ENCODE peak calls at places on chromosome X, in four cellular contexts. A is GM23248, P is PC-3, I is neural progenitor cell. O is an unnamed sample.

GRCh38 chrX:50098241-50098640 is 102.6 kb downstream of the AKAP4 start:
- DNase-seq in A (no peak), P (no peak), I (no peak), O (no peak)

GRCh38 chrX:96621811-96622210 is 62.8 kb upstream of the DIAPH2 start:
- DNase-seq in A (no peak), P (no peak), I (no peak), O (no peak)

GRCh38 chrX:44568196-44568595 is 25.5 kb upstream of the FUNDC1 start:
- DNase-seq in A (peak), P (no peak), I (no peak), O (no peak)

GRCh38 chrX:85897376-85898110 is 149.8 kb downstream of the CHM start:
- DNase-seq in A (peak), P (no peak), I (no peak), O (no peak)

GRCh38 chrX:74537011-74537390 is 77.4 kb downstream of the RLIM start:
- DNase-seq in A (peak), P (no peak), I (no peak), O (peak)

GRCh38 chrX:28946846-28947245 is 359.6 kb downstream of the IL1RAPL1 start:
- DNase-seq in A (no peak), P (no peak), I (no peak), O (no peak)

GRCh38 chrX:110992611-110993010 is 103.4 kb upstream of the PAK3 start:
- DNase-seq in A (peak), P (peak), I (peak), O (peak)

GRCh38 chrX:129629837-129630236 is 24.9 kb downstream of the APLN start:
- DNase-seq in A (no peak), P (no peak), I (no peak), O (no peak)

GRCh38 chrX:386239-386767 is 404 bp downstream of the PPP2R3B start:
- DNase-seq in A (peak), P (no peak), I (peak), O (peak)

GRCh38 chrX:39816871-39817731 is 280.7 kb downstream of the BCOR start:
- DNase-seq in A (peak), P (no peak), I (peak), O (peak)

GRCh38 chrX:104315555-104315954 is 60.8 kb upstream of the ESX1 start:
- DNase-seq in A (peak), P (peak), I (no peak), O (no peak)

GRCh38 chrX:29237972-29238371 is 650.7 kb downstream of the IL1RAPL1 start:
- DNase-seq in A (no peak), P (no peak), I (no peak), O (no peak)

GRCh38 chrX:150034788-150035187 is 96.5 kb upstream of the EOLA2 start:
- DNase-seq in A (no peak), P (no peak), I (no peak), O (no peak)

GRCh38 chrX:47645530-47645929 is 4.8 kb downstream of the ELK1 start:
- DNase-seq in A (no peak), P (no peak), I (no peak), O (no peak)

GRCh38 chrX:68999351-68999750 is 165.9 kb downstream of the PJA1 start:
- DNase-seq in A (peak), P (peak), I (no peak), O (no peak)

GRCh38 chrX:130909469-130910136 is 6.6 kb upstream of the ENOX2 start:
- DNase-seq in A (peak), P (no peak), I (no peak), O (no peak)

GRCh38 chrX:114152130-114152529 is 431.8 kb upstream of the HTR2C start:
- DNase-seq in A (peak), P (peak), I (no peak), O (no peak)

GRCh38 chrX:27555514-27555913 is 34.6 kb upstream of the DCAF8L2 start:
- DNase-seq in A (peak), P (peak), I (peak), O (peak)

GRCh38 chrX:34877451-34877850 is 65.1 kb upstream of the FAM47B start:
- DNase-seq in A (peak), P (no peak), I (no peak), O (no peak)

GRCh38 chrX:13219990-13220764 is 99.7 kb downstream of the ATXN3L start:
- DNase-seq in A (no peak), P (no peak), I (no peak), O (no peak)

GRCh38 chrX:18543738-18544137 is 118.3 kb downstream of the CDKL5 start:
- DNase-seq in A (no peak), P (no peak), I (no peak), O (no peak)

GRCh38 chrX:16023790-16024734 is 99.3 kb upstream of the GRPR start:
- DNase-seq in A (peak), P (peak), I (peak), O (no peak)

GRCh38 chrX:149631293-149632165 is at the start of gene TMEM185A:
- DNase-seq in A (peak), P (peak), I (peak), O (peak)

GRCh38 chrX:77788050-77788449 is 2.0 kb upstream of the ATRX start:
- DNase-seq in A (no peak), P (no peak), I (no peak), O (peak)

GRCh38 chrX:6021316-6022091 is 207.2 kb downstream of the NLGN4X start:
- DNase-seq in A (peak), P (peak), I (peak), O (peak)

DNA sequence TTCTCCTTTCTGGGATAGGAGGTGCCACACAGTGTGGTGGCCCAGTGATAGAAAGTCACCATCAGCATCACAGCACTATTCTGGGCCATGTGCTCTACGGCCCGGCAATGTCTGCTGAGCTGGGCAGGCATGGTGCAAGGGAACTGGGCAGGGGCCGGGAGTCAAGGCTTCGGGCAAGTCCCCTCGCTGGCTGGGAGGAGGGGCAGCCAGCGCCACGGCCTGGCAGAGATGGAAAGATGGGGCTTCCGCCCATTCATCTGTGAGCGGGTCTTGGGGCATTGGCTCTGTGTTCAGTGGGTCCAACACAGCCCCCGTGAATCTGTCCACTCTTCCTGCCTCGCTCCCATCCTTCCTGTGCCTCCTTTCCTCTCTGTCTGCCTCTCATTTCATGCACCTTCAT is 7.1 kb upstream of the ATP2B3 start:
- DNase-seq in A (no peak), P (no peak), I (no peak), O (no peak)
- TF ChIP-seq EZH2 in A (no peak), P (no peak), I (no peak), O (no peak)

GRCh38 chrX:12138366-12139313 is at the start of gene FRMPD4:
- DNase-seq in A (no peak), P (peak), I (peak), O (peak)
- TF ChIP-seq EZH2 in A (no peak), P (no peak), I (peak), O (no peak)

GRCh38 chrX:25004485-25005032 is 11.2 kb downstream of the ARX start:
- DNase-seq in A (no peak), P (no peak), I (peak), O (no peak)
- TF ChIP-seq EZH2 in A (no peak), P (peak), I (peak), O (no peak)

GRCh38 chrX:137428251-137428661 is 137.7 kb upstream of the ZIC3 start:
- DNase-seq in A (peak), P (no peak), I (peak), O (peak)

GRCh38 chrX:137430301-137430700 is 135.6 kb upstream of the ZIC3 start:
- DNase-seq in A (no peak), P (no peak), I (no peak), O (peak)

GRCh38 chrX:137427813-137428212 is 138.1 kb upstream of the ZIC3 start:
- DNase-seq in A (peak), P (no peak), I (peak), O (peak)

GRCh38 chrX:137427061-137427778 is 138.7 kb upstream of the ZIC3 start:
- DNase-seq in A (no peak), P (no peak), I (peak), O (peak)

GRCh38 chrX:137428777-137429564 is 137.0 kb upstream of the ZIC3 start:
- DNase-seq in A (no peak), P (no peak), I (peak), O (peak)
- TF ChIP-seq EZH2 in A (no peak), P (no peak), I (no peak), O (no peak)